ENCODE peak calls at places on chromosomes 12 and 14, in eight cellular contexts. U, J, H, X, F, V, W and S are unnamed samples.
A peak's percentile ranks its signal among the peaks of the same experiment; 100 is the strongest.

GRCh38 chr14:100815478-100816285 is 10.2 kb upstream of the MEG3 start:
- DNase-seq in U (peak; percentile 74), J (no peak), H (no peak), X (no peak), F (peak; percentile 61), V (no peak), W (no peak), S (no peak)

GRCh38 chr14:50397461-50398196 is 948 bp upstream of the CDKL1 start:
- DNase-seq in U (no peak), J (no peak), H (no peak), X (no peak), F (no peak), V (peak; percentile 25), W (peak; percentile 63), S (peak; percentile 4)

GRCh38 chr14:60935283-60935682 is 45.6 kb downstream of the TRMT5 start:
- DNase-seq in U (no peak), J (no peak), H (no peak), X (no peak), F (no peak), V (no peak), W (no peak), S (no peak)

GRCh38 chr12:95554532-95555071 is 3.3 kb upstream of the USP44 start:
- DNase-seq in U (no peak), J (no peak), H (no peak), X (no peak), F (no peak), V (no peak), W (no peak), S (no peak)

GRCh38 chr14:30223966-30224365 is 296.3 kb upstream of the PRKD1 start:
- DNase-seq in U (no peak), J (no peak), H (peak; percentile 83), X (peak; percentile 63), F (no peak), V (no peak), W (peak; percentile 24), S (no peak)

GRCh38 chr12:64976131-64976530 is 145.0 kb downstream of the WIF1 start:
- DNase-seq in U (no peak), J (no peak), H (no peak), X (no peak), F (no peak), V (peak; percentile 11), W (no peak), S (no peak)

GRCh38 chr14:21840765-21841164 is 167.1 kb upstream of the OR4E1 start:
- DNase-seq in U (peak; percentile 25), J (peak; percentile 24), H (no peak), X (no peak), F (no peak), V (no peak), W (no peak), S (no peak)

GRCh38 chr12:8969861-8970411 is 19.4 kb upstream of the KLRG1 start:
- DNase-seq in U (no peak), J (no peak), H (no peak), X (no peak), F (no peak), V (no peak), W (no peak), S (no peak)

GRCh38 chr14:77878783-77879182 is 78.9 kb downstream of the ADCK1 start:
- DNase-seq in U (no peak), J (no peak), H (no peak), X (no peak), F (no peak), V (no peak), W (no peak), S (no peak)

GRCh38 chr14:28294834-28295440 is 471.6 kb upstream of the FOXG1 start:
- DNase-seq in U (peak; percentile 87), J (no peak), H (no peak), X (no peak), F (no peak), V (no peak), W (no peak), S (no peak)

GRCh38 chr14:64717870-64718269 is 13.6 kb downstream of the PLEKHG3 start:
- DNase-seq in U (no peak), J (no peak), H (no peak), X (peak; percentile 91), F (no peak), V (no peak), W (no peak), S (no peak)

GRCh38 chr14:78143489-78144145 is 26.6 kb upstream of the NRXN3 start:
- DNase-seq in U (peak; percentile 1), J (no peak), H (no peak), X (no peak), F (no peak), V (peak; percentile 63), W (no peak), S (no peak)

GRCh38 chr12:92556141-92556540 is 146.6 kb upstream of the PLEKHG7 start:
- DNase-seq in U (no peak), J (no peak), H (no peak), X (no peak), F (no peak), V (no peak), W (no peak), S (no peak)

GRCh38 chr14:29710015-29710414 is 217.6 kb downstream of the PRKD1 start:
- DNase-seq in U (peak; percentile 42), J (no peak), H (no peak), X (no peak), F (no peak), V (no peak), W (no peak), S (no peak)

GRCh38 chr12:65526311-65526710 is 247.8 kb downstream of the MSRB3 start:
- DNase-seq in U (no peak), J (no peak), H (no peak), X (no peak), F (no peak), V (peak; percentile 22), W (no peak), S (peak; percentile 37)

GRCh38 chr12:97446895-97447294 is 15.7 kb upstream of the RMST start:
- DNase-seq in U (no peak), J (no peak), H (no peak), X (no peak), F (no peak), V (no peak), W (no peak), S (no peak)

GRCh38 chr12:117339104-117339503 is 22.3 kb downstream of the NOS1 start:
- DNase-seq in U (no peak), J (no peak), H (no peak), X (no peak), F (no peak), V (no peak), W (no peak), S (no peak)

GRCh38 chr14:52895000-52895399 is 55.9 kb downstream of the FERMT2 start:
- DNase-seq in U (peak; percentile 43), J (peak; percentile 15), H (no peak), X (no peak), F (no peak), V (no peak), W (no peak), S (peak; percentile 42)

GRCh38 chr12:83796527-83796926 is 1109.8 kb downstream of the TMTC2 start:
- DNase-seq in U (no peak), J (peak; percentile 8), H (no peak), X (no peak), F (no peak), V (no peak), W (no peak), S (no peak)

GRCh38 chr12:1878214-1878613 is 40.2 kb downstream of the CACNA2D4 start:
- DNase-seq in U (no peak), J (no peak), H (no peak), X (no peak), F (no peak), V (no peak), W (no peak), S (no peak)

GRCh38 chr12:15443050-15443449 is 120.7 kb downstream of the PTPRO start:
- DNase-seq in U (no peak), J (no peak), H (no peak), X (no peak), F (no peak), V (no peak), W (no peak), S (no peak)
- TF ChIP-seq CTCF in U (no peak), J (no peak), H (no peak), X (no peak), F (no peak), V (no peak), W (no peak), S (no peak)

DNA sequence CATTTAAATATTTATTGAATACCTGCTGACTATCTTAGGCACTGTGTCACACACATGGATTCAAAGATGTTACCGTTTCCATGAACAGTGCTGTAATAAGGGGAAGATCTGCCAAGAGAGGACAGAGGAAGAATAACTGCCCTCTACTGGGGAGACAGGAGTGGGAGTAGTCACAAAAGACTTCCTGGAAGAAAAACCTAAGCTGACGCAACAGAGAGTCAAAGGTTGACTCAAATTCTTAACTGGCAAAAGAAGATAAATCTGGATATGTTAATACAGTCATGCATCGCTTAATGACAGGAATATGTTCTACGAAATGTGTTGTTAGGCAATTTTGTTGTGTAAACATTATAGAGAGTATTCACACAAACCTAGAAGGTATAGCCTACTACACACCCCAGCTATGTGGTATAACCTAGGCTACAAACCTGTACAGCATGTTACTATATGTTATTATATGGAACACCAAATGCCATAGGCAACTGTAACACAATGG is 51.5 kb downstream of the DCAF5 start:
- DNase-seq in U (peak; percentile 93), J (peak; percentile 21), H (no peak), X (peak; percentile 65), F (peak; percentile 55), V (peak; percentile 36), W (no peak), S (peak; percentile 88)
- TF ChIP-seq CTCF in U (peak; percentile 83), J (peak; percentile 35), H (peak; percentile 52), X (peak; percentile 67), F (peak; percentile 82), V (peak; percentile 37), W (peak; percentile 38), S (peak; percentile 86)

GRCh38 chr12:102119674-102120563 is at the start of the genes NUP37 and PARPBP:
- DNase-seq in U (peak; percentile 84), J (peak; percentile 86), H (peak; percentile 90), X (peak; percentile 96), F (peak; percentile 50), V (peak; percentile 84), W (peak; percentile 85), S (peak; percentile 87)
- TF ChIP-seq CTCF in U (peak; percentile 20), J (no peak), H (no peak), X (no peak), F (no peak), V (no peak), W (no peak), S (peak; percentile 8)

DNA sequence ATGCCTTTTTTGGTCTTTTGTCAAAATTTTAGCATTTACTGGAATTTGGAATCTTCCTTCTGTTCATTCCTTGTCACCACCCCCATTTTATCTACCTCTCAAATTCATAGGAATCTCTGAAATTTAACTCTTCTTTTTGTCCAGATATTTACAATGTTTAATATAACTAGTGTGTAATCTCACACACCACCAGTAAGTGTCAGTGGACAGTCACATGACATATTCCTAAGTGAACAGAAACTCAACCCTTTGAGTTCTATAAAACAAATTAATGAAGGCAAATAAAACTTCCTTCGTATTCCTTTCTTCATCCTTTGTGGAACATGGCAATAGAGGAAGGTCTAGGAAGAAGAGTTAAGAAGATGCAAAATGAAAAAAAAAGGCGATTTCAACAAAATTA is 26.6 kb downstream of the ATF7 start:
- DNase-seq in U (peak; percentile 26), J (no peak), H (no peak), X (no peak), F (no peak), V (no peak), W (no peak), S (no peak)
- TF ChIP-seq CTCF in U (no peak), J (peak; percentile 59), H (no peak), X (no peak), F (peak; percentile 4), V (no peak), W (no peak), S (peak; percentile 50)